ENCODE peak calls at places on chromosomes 7 and 10, in five cellular contexts. X, V, J, C and F are unnamed samples.

GRCh38 chr10:45811075-45811474 is 36.2 kb downstream of the AGAP4 start:
- DNase-seq in X (no peak), C (no peak), V (no peak), J (no peak), F (peak)

GRCh38 chr10:131764929-131765328 is 135.9 kb upstream of the PPP2R2D start:
- DNase-seq in V (no peak), J (no peak), X (no peak), C (no peak), F (no peak)

GRCh38 chr10:77165445-77166316 is 471.9 kb downstream of the KCNMA1 start:
- DNase-seq in C (no peak), X (no peak), J (no peak), V (no peak), F (peak)

GRCh38 chr10:3413937-3414710 is 241.5 kb upstream of the PITRM1 start:
- DNase-seq in J (no peak), V (no peak), C (no peak), X (no peak), F (no peak)

GRCh38 chr10:131544495-131544894 is 233.0 kb upstream of the TCERG1L start:
- DNase-seq in X (no peak), C (no peak), J (no peak), V (no peak), F (no peak)

GRCh38 chr10:115355162-115355760 is 262.1 kb downstream of the ATRNL1 start:
- DNase-seq in V (no peak), C (no peak), X (peak), J (no peak), F (peak)

GRCh38 chr7:91826377-91826776 is 54.1 kb downstream of the MTERF1 start:
- DNase-seq in V (no peak), X (no peak), C (no peak), J (no peak), F (no peak)

GRCh38 chr7:135653285-135654080 is 8.8 kb upstream of the STMP1 start:
- DNase-seq in C (no peak), V (no peak), J (no peak), X (no peak), F (peak)

GRCh38 chr10:22477365-22478287 is 132.3 kb downstream of the SPAG6 start:
- DNase-seq in J (no peak), C (no peak), X (no peak), V (no peak), F (no peak)

GRCh38 chr10:790821-791551 is 101.5 kb upstream of the DIP2C start:
- DNase-seq in C (no peak), V (peak), J (no peak), X (no peak), F (no peak)

GRCh38 chr10:787933-788651 is 98.6 kb upstream of the DIP2C start:
- DNase-seq in C (no peak), V (no peak), J (no peak), X (no peak), F (peak)

GRCh38 chr10:789831-790701 is 100.6 kb upstream of the DIP2C start:
- DNase-seq in V (peak), X (no peak), C (no peak), J (no peak), F (no peak)

GRCh38 chr10:786666-787512 is 97.4 kb upstream of the DIP2C start:
- DNase-seq in X (no peak), J (no peak), C (no peak), V (no peak), F (no peak)

GRCh38 chr10:788796-789748 is 99.6 kb upstream of the DIP2C start:
- DNase-seq in V (peak), C (no peak), J (peak), X (peak), F (peak)
- TF ChIP-seq CTCF in V (no peak), C (peak), J (peak), X (peak), F (peak)

GRCh38 chr7:70700055-70700934 is 431.6 kb upstream of the GALNT17 start:
- DNase-seq in V (no peak), X (no peak), J (no peak), C (no peak), F (no peak)
- H3K4me3 ChIP-seq in V (no peak), X (no peak), J (no peak), C (no peak), F (no peak)

DNA sequence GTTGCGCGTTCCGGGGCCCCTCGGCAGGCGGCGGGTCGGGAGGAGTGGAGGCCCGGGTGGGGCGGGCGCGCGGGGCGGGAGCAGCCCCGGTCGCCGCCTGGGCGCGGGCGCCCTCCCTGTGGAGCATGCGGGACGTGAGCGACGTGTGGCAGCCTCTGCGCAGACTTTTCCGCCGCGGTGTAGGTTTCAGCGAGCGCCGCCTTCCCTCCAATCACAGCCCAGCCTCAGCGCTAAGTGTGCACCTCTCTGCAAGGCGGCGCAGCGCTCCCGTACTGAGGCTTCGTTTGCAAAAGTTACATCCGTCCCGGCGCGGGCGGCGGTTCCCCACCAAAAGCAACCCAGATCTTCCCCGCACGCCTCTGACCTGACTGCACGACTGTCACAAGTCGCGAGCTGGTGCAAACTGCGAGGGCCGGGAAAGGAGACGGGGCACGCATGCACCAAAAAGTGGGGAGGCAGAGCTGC is 1.2 kb upstream of the PFKFB3 start:
- DNase-seq in C (no peak), X (no peak), V (peak), J (peak), F (peak)
- TF ChIP-seq CTCF in C (no peak), X (no peak), V (no peak), J (no peak), F (no peak)

GRCh38 chr7:65239324-65239706 is 134.3 kb upstream of the ZNF92 start:
- DNase-seq in V (no peak), C (no peak), X (no peak), J (no peak), F (no peak)

GRCh38 chr7:65235586-65235985 is 138.1 kb upstream of the ZNF92 start:
- DNase-seq in J (no peak), V (no peak), X (no peak), C (no peak), F (no peak)

GRCh38 chr7:65238785-65239184 is 134.9 kb upstream of the ZNF92 start:
- DNase-seq in J (no peak), C (no peak), X (no peak), V (no peak), F (no peak)

DNA sequence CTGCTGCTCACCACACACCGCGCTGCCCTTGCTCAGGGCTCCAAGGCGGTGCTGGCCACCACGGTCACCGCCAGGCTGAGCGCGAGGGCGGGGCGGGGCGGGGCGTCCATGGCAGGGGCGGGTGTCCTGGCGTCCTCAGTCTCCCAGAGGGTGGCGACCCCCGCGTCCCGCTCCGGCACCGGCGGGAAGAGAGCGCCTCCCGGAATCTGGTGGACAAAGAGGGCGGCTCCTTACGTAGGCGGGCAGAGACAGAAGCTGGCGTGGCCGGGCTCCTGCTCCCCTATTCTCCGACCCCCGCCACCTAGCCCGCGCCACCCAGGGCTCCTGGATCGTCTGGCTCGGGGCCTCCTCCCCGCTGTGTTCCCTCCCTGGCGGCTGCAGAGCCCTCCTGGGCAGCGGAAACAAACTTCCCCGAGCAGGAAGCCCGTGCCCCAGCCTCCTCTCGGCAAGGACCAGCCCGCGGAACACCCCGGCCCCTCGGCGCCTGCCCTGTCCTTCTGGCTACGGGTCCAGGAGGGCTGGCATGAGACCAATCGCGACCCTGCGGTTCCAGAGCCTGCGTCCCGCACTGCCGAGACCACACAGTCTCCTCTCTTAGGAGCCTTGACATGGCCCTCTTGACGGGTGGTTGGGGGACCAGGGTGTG is 133.8 kb upstream of the ZNF92 start:
- DNase-seq in V (no peak), J (peak), X (no peak), C (no peak), F (peak)
- H3K4me3 ChIP-seq in V (no peak), J (peak), X (peak), C (peak), F (peak)

GRCh38 chr7:133344275-133344674 is 91.4 kb downstream of the EXOC4 start:
- DNase-seq in J (no peak), V (no peak), X (no peak), C (no peak), F (peak)
- TF ChIP-seq CTCF in J (peak), V (no peak), X (peak), C (no peak), F (peak)

GRCh38 chr7:132053871-132054270 is 497.4 kb upstream of the PODXL start:
- DNase-seq in V (no peak), J (no peak), X (no peak), C (no peak), F (no peak)
- H3K4me3 ChIP-seq in V (no peak), J (no peak), X (no peak), C (no peak), F (no peak)

GRCh38 chr7:107049480-107049879 is 5.0 kb downstream of the PRKAR2B start:
- DNase-seq in V (no peak), J (no peak), C (no peak), X (no peak), F (no peak)

GRCh38 chr7:107048783-107049418 is 4.4 kb downstream of the PRKAR2B start:
- DNase-seq in X (no peak), V (no peak), C (no peak), J (no peak), F (no peak)

GRCh38 chr7:107049971-107050532 is 5.5 kb downstream of the PRKAR2B start:
- DNase-seq in X (no peak), V (no peak), C (no peak), J (no peak), F (no peak)

GRCh38 chr7:107046511-107047259 is 2.2 kb downstream of the PRKAR2B start:
- DNase-seq in J (no peak), C (no peak), X (no peak), V (no peak), F (no peak)

DNA sequence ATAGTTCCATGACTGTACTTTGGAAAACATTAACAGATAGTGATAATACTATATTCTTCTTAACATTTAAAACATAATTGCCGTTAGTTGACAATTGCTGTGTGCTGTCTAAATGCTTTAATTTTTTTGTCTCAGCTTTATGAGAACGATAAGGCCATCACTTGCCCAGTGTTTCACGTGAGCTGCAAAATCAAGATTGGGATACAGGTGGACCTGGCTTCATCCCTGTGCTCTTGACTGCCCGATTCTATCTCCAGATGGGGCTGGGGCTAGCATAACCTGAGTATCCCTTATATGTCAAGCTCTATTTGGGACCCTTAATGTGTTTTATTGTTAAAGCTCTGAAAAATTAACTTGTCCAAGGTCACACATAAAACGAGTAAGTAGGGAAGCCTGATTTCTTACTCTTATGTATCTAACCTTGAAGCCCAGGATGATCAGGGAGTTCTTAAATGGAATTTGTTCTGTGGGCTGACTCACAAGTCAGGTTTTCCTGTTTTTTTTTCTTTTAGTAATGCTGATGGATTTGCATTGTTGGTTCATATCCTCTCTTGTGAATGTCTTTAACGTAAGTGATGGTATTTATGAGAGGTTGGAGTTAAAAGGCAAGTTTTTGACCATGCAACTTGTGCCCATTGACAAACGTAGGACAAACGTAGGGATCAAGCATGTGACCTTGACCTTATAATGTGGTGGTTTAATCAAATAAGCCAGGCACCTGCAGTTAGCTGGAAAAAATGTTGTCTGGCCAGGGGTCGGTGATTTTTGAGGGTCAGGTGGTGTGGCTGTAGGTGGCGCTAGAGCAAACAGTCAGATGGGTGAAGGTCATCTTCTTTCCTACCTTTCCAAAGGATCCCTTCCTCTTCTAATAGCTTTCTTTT is 3.6 kb downstream of the PRKAR2B start:
- DNase-seq in V (no peak), X (no peak), C (no peak), J (no peak), F (peak)
- TF ChIP-seq CTCF in V (no peak), X (no peak), C (no peak), J (no peak), F (no peak)

DNA sequence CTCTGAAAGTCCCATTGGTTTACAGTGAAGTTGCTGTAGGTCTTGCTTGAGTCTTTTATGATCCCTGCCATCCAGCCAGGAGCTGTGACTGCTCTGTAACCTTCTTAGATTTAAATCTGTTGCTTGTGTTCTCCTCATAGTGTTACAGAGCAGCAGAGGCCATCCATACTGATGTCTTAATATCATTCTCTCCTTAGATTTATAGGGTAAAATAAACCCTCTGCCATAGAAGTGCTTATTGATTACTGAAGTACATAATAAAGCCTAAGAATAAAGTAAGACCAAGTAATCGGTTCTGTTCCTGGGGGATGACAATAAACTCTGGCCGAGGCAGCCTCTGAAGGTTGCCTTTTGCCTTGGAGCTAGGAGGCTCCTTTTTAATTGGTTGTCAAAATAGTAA is 711.7 kb upstream of the GALNT17 start:
- DNase-seq in C (no peak), J (no peak), X (no peak), V (no peak), F (no peak)
- H3K4me3 ChIP-seq in C (no peak), J (no peak), X (no peak), V (no peak), F (no peak)

GRCh38 chr10:125089486-125089885 is 70.9 kb downstream of the CTBP2 start:
- DNase-seq in J (no peak), C (no peak), V (no peak), X (no peak), F (no peak)

GRCh38 chr10:125093199-125093841 is 67.0 kb downstream of the CTBP2 start:
- DNase-seq in V (no peak), J (peak), C (peak), X (peak), F (peak)

GRCh38 chr10:125092564-125093031 is 67.8 kb downstream of the CTBP2 start:
- DNase-seq in C (no peak), X (no peak), J (no peak), V (no peak), F (no peak)

GRCh38 chr10:125094111-125094705 is 66.2 kb downstream of the CTBP2 start:
- DNase-seq in V (no peak), C (no peak), X (no peak), J (no peak), F (no peak)

DNA sequence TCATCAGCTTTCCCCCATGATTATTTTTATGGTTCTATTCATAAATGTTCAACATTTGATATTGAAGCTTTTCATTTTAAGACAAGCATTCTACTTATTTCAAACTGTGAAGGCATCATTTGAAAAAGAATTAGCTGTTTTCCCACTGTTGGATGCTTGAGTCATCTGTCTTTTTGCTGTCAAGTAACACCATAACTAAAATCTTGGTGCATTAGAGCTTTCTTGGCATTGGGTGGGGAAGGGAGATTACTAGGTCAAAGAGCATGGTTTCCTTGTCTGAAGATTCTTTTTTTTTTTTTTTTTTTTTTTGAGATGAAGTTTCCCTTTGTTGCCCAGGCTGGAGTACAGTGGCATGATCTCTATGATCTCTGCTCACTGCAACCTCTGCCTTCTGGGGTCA is 68.5 kb downstream of the CTBP2 start:
- DNase-seq in V (no peak), C (no peak), X (no peak), J (no peak), F (no peak)
- TF ChIP-seq CTCF in V (no peak), C (no peak), X (no peak), J (no peak), F (no peak)

GRCh38 chr10:97497572-97498075 is 598 bp downstream of the MMS19 start:
- DNase-seq in X (peak), C (peak), V (peak), J (peak), F (peak)

GRCh38 chr10:97498076-97498840 is at the start of gene MMS19:
- DNase-seq in C (peak), V (peak), J (peak), X (peak), F (peak)

GRCh38 chr10:97494151-97494550 is 4.1 kb downstream of the MMS19 start:
- DNase-seq in J (no peak), X (no peak), C (no peak), V (no peak), F (no peak)

GRCh38 chr10:97498841-97499560 is at the start of gene UBTD1:
- DNase-seq in X (no peak), J (peak), C (no peak), V (no peak), F (peak)

DNA sequence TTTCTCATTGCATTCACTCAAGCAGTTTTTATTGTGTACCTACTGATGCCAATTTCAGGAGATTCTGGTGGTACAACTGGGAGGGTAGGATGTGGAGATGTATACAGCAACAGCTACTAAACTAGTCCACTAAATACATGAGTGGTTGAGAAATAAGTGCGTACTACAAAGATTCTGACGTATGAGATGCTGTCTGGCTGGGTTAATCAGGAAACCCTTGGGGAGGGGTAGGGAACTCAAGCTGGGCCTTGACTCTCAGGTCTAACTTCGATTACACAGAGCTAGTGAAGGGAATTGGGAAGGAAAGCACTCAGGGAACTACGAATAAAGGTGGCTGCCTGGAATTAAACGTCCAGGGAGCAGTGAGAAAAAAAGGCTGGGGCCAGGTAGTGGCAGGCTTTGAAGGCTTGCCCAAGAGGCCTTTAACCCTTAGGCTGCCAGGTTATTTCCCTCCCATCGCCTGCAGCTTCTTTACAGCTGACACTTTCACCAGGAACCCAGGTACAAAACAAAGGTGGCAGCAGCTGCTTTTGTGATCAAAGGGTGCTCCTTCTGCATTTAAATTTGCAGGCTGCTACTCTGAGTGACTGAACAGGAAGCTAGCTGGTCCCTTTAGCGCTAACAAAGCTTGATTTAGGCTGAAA is 3.2 kb downstream of the MMS19 start:
- DNase-seq in C (no peak), V (no peak), X (no peak), J (no peak), F (peak)
- H3K4me3 ChIP-seq in C (peak), V (no peak), X (no peak), J (no peak), F (no peak)